ENCODE peak calls at places on chromosomes 4 and X, in seven cellular contexts. H is fibroblast of mammary gland, A is cardiac fibroblast, K is BE2C, Z is glutamatergic neuron, N is astrocyte of the spinal cord, L is neural crest cell. Q is an unnamed sample.

GRCh38 chr4:97106161-97106560 is 1037.1 kb downstream of the STPG2 start:
- DNase-seq in H (no peak), A (no peak), K (no peak), Z (no peak), N (no peak), L (no peak), Q (no peak)

GRCh38 chr4:1401409-1402020 is 4.7 kb downstream of the NKX1-1 start:
- DNase-seq in H (no peak), A (no peak), K (peak), Z (peak), N (no peak), L (no peak), Q (no peak)

GRCh38 chr4:174538876-174539250 is 16.6 kb upstream of the HPGD start:
- DNase-seq in H (no peak), A (no peak), K (no peak), Z (no peak), N (no peak), L (no peak), Q (no peak)

GRCh38 chr4:82802906-82803305 is 4.3 kb upstream of the SCD5 start:
- DNase-seq in H (no peak), A (peak), K (no peak), Z (no peak), N (no peak), L (no peak), Q (no peak)

GRCh38 chrX:19990225-19990518 is 689 bp downstream of the BCLAF3 start:
- DNase-seq in H (no peak), A (no peak), K (no peak), Z (no peak), N (no peak), L (peak), Q (no peak)

GRCh38 chr4:151228196-151229119 is 48.5 kb upstream of the PRSS48 start:
- DNase-seq in H (peak), A (peak), K (no peak), Z (no peak), N (peak), L (no peak), Q (no peak)

GRCh38 chr4:54525602-54526001 is 132.2 kb upstream of the KIT start:
- DNase-seq in H (peak), A (peak), K (no peak), Z (no peak), N (peak), L (no peak), Q (no peak)

GRCh38 chr4:53785996-53786395 is 194.7 kb upstream of the LNX1 start:
- DNase-seq in H (no peak), A (no peak), K (no peak), Z (no peak), N (no peak), L (no peak), Q (no peak)

GRCh38 chr4:140052050-140052449 is 101.9 kb downstream of the MAML3 start:
- DNase-seq in H (peak), A (peak), K (peak), Z (peak), N (peak), L (no peak), Q (no peak)

GRCh38 chr4:76758290-76758882 is 139.6 kb downstream of the SOWAHB start:
- DNase-seq in H (peak), A (peak), K (peak), Z (no peak), N (peak), L (peak), Q (no peak)

GRCh38 chr4:27048350-27049100 is 187.9 kb downstream of the STIM2 start:
- DNase-seq in H (peak), A (peak), K (no peak), Z (no peak), N (peak), L (no peak), Q (no peak)

GRCh38 chr4:151934766-151935165 is 174.0 kb upstream of the GATB start:
- DNase-seq in H (peak), A (no peak), K (no peak), Z (no peak), N (no peak), L (no peak), Q (no peak)

GRCh38 chr4:40307627-40308497 is 27.3 kb upstream of the CHRNA9 start:
- DNase-seq in H (no peak), A (no peak), K (no peak), Z (no peak), N (no peak), L (no peak), Q (no peak)

GRCh38 chr4:111048316-111048715 is 425.4 kb upstream of the PITX2 start:
- DNase-seq in H (no peak), A (no peak), K (no peak), Z (no peak), N (no peak), L (no peak), Q (no peak)

GRCh38 chrX:64394874-64395567 is at the start of gene MTMR8:
- DNase-seq in H (peak), A (no peak), K (peak), Z (peak), N (peak), L (peak), Q (peak)

GRCh38 chrX:78119521-78120227 is 15.6 kb downstream of the PGK1 start:
- DNase-seq in H (no peak), A (no peak), K (no peak), Z (no peak), N (no peak), L (no peak), Q (no peak)
- TF ChIP-seq CTCF in H (no peak), A (peak), K (peak), Z (no peak), N (peak), L (peak), Q (peak)

GRCh38 chr4:100095729-100096595 is 94.3 kb downstream of the DDIT4L start:
- DNase-seq in H (peak), A (peak), K (peak), Z (peak), N (peak), L (peak), Q (peak)
- TF ChIP-seq CTCF in H (peak), A (peak), K (peak), Z (peak), N (peak), L (peak), Q (peak)

DNA sequence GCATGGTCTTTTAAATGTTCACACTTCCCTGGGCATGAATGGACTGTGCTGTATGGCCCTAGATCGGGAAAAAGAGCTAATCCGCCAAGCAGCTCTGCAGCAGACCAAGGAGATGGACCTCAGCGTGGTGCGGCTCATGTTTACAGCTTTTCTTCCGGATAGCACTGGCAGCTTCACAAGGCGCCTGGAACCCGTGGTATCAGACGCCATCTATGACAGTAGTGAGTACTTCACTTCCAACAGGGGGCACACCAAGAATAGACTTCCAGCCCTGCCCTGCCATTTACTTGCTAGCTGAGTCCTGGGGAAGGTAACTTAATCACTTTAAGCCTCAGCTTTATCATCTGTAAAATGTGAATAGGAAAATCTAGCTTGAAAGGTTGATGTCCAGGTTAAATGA is 77.7 kb downstream of the NFKB1 start:
- DNase-seq in H (no peak), A (peak), K (no peak), Z (peak), N (peak), L (no peak), Q (no peak)
- TF ChIP-seq CTCF in H (no peak), A (no peak), K (no peak), Z (peak), N (no peak), L (peak), Q (peak)

DNA sequence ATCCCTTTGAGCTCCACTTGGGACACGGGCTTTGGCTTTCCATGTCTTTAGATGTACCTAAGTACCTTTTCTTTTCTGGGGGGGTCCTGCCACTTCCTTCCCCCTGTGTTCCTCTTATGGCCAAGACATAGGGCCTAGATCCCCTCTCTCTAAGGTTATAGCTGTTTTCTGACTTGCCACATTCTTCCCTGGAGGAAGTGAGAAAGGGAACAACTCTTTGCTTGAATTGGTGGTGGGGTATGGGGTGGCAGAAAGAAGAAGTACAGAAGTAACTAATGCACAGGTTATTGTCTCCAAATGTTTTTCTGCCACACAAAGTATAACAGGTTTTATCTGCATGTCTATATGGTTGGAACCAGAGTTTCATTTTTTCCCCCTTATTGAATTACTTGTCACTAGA is 29.7 kb upstream of the DIPK2B start:
- DNase-seq in H (no peak), A (no peak), K (no peak), Z (no peak), N (no peak), L (no peak), Q (no peak)
- TF ChIP-seq CTCF in H (no peak), A (no peak), K (no peak), Z (no peak), N (no peak), L (no peak), Q (no peak)

DNA sequence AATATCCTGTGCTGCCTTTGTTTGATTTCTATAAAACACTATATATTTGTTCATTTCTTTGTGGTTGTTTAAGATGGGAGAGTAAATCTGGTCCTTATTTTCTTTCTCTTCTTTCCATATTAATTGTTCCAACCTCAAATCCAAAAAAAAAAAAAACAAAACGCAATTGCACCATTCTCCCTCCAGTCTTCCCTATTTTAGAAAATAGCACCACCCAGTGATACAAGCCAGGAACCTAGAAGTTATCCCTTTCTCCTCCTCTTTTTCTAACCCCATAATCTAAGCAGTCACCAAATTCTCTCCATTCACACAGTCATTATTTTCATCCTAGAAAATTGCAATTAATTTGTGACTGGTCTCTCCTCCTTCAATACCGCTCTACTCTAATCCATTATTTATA is 107.8 kb downstream of the GABRA3 start:
- DNase-seq in H (peak), A (no peak), K (no peak), Z (no peak), N (no peak), L (no peak), Q (no peak)
- TF ChIP-seq CTCF in H (no peak), A (no peak), K (no peak), Z (no peak), N (no peak), L (no peak), Q (peak)

GRCh38 chr4:143339497-143339896 is 2.8 kb downstream of the GAB1 start:
- DNase-seq in H (no peak), A (no peak), K (no peak), Z (no peak), N (no peak), L (no peak), Q (no peak)

GRCh38 chr4:143335979-143336827 is 473 bp upstream of the GAB1 start:
- DNase-seq in H (peak), A (peak), K (peak), Z (peak), N (peak), L (peak), Q (peak)

GRCh38 chr4:143338313-143338712 is 1.6 kb downstream of the GAB1 start:
- DNase-seq in H (no peak), A (no peak), K (no peak), Z (no peak), N (peak), L (no peak), Q (no peak)

GRCh38 chr4:143336828-143337599 is at the start of gene GAB1:
- DNase-seq in H (peak), A (peak), K (peak), Z (peak), N (peak), L (peak), Q (peak)

GRCh38 chr4:143337600-143338287 is 1.1 kb downstream of the GAB1 start:
- DNase-seq in H (peak), A (peak), K (peak), Z (peak), N (peak), L (peak), Q (no peak)
- TF ChIP-seq CTCF in H (no peak), A (no peak), K (no peak), Z (no peak), N (no peak), L (no peak), Q (no peak)

DNA sequence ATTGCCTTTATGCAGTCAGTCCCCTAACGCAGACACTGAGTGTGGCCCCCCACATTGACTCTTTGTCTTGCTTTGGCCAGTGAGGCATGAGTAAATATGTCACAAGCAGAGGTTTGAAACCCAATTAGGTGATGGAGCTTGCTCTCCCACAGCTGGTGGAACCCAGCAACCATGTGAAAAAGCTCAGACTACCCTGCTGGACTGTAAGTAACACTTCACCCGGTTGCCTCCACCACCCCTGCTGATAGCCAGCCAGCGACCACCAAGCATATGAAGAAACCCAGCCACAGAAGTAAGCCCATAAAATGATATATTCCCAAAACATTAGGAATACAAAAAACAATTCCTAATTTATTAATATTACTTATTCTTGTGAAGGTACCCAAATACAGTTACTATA is 21.6 kb upstream of the PDCL2 start:
- DNase-seq in H (no peak), A (no peak), K (no peak), Z (no peak), N (no peak), L (no peak), Q (no peak)
- TF ChIP-seq CTCF in H (no peak), A (no peak), K (no peak), Z (no peak), N (no peak), L (no peak), Q (no peak)